ENCODE peak calls at places on chromosomes 11 and 22, in four cellular contexts. I is adrenal gland, X is GM13977, Z is T-helper 9 cell. E is an unnamed sample.
A peak's percentile ranks its signal among the peaks of the same experiment; 100 is the strongest.

GRCh38 chr22:38026130-38027111 is 30.8 kb upstream of the PICK1 start:
- DNase-seq in X (no peak), I (no peak), Z (no peak), E (no peak)

GRCh38 chr11:2562181-2562581 is 117.4 kb downstream of the KCNQ1 start:
- DNase-seq in X (no peak), I (peak; percentile 72), Z (no peak), E (no peak)

GRCh38 chr11:60899021-60899936 is 7.1 kb downstream of the PRPF19 start:
- DNase-seq in Z (no peak), X (peak; percentile 52), I (peak; percentile 76), E (no peak)

GRCh38 chr11:64516226-64516625 is 74.8 kb upstream of the SLC22A12 start:
- DNase-seq in X (no peak), Z (no peak), I (no peak), E (no peak)

GRCh38 chr11:66414120-66414934 is 6.5 kb upstream of the NPAS4 start:
- DNase-seq in X (no peak), Z (no peak), I (no peak), E (no peak)

GRCh38 chr11:36376315-36376887 is 80.3 kb downstream of the PRR5L start:
- DNase-seq in Z (no peak), X (peak; percentile 23), I (no peak), E (no peak)

GRCh38 chr11:64917663-64917995 is 620 bp upstream of the ATG2A start:
- DNase-seq in X (no peak), Z (no peak), I (no peak), E (no peak)

GRCh38 chr22:44871782-44872181 is 119.4 kb downstream of the ARHGAP8 start:
- DNase-seq in Z (no peak), X (no peak), I (no peak), E (no peak)

GRCh38 chr11:46051102-46051501 is 70.2 kb downstream of the PHF21A start:
- DNase-seq in I (no peak), X (no peak), Z (no peak), E (no peak)

GRCh38 chr11:44255406-44256071 is 54.4 kb downstream of the ALX4 start:
- DNase-seq in X (no peak), Z (no peak), I (no peak), E (no peak)

GRCh38 chr11:10117709-10118341 is 176.2 kb downstream of the SBF2 start:
- DNase-seq in X (no peak), Z (no peak), I (no peak), E (no peak)

GRCh38 chr11:57453543-57454177 is 6.7 kb upstream of the RTN4RL2 start:
- DNase-seq in I (no peak), X (no peak), Z (no peak), E (no peak)

E was measured in GM20000.